ENCODE peak calls at places on chromosomes 13 and 19, in four cellular contexts. M, C, A and D are unnamed samples.
A peak's percentile ranks its signal among the peaks of the same experiment; 100 is the strongest.

GRCh38 chr19:34336781-34337271 is 28.2 kb upstream of the GPI start:
- DNase-seq in A (peak; percentile 63), C (no peak), M (no peak), D (no peak)

GRCh38 chr13:100301418-100301817 is 212.5 kb downstream of the PCCA start:
- DNase-seq in M (no peak), A (peak; percentile 14), C (no peak), D (peak; percentile 4)

GRCh38 chr13:114010401-114011101 is 36.7 kb upstream of the C13orf46 start:
- DNase-seq in A (no peak), C (peak; percentile 71), M (no peak), D (no peak)

GRCh38 chr13:64164435-64164834 is 2748.8 kb upstream of the PCDH20 start:
- DNase-seq in A (no peak), M (no peak), C (peak; percentile 34), D (no peak)

GRCh38 chr19:10835089-10835753 is 791 bp downstream of the TMED1 start:
- DNase-seq in C (no peak), M (no peak), A (no peak), D (no peak)

GRCh38 chr19:49685845-49686332 is 3.5 kb upstream of the ADM5 start:
- DNase-seq in M (no peak), C (no peak), A (no peak), D (no peak)

GRCh38 chr19:33468361-33469170 is 53.0 kb downstream of the PEPD start:
- DNase-seq in M (no peak), C (peak; percentile 76), A (no peak), D (peak; percentile 70)

GRCh38 chr13:83221256-83221655 is 661.0 kb downstream of the SLITRK1 start:
- DNase-seq in M (no peak), A (peak; percentile 42), C (no peak), D (peak; percentile 35)

GRCh38 chr13:46369506-46370268 is 17.4 kb downstream of the RUBCNL start:
- DNase-seq in A (peak; percentile 74), C (no peak), M (no peak), D (peak; percentile 71)

GRCh38 chr13:108272333-108272732 is 2.8 kb downstream of the TNFSF13B start:
- DNase-seq in C (no peak), M (no peak), A (no peak), D (no peak)

GRCh38 chr19:41889896-41890295 is 6.9 kb downstream of the ARHGEF1 start:
- DNase-seq in C (no peak), A (no peak), M (no peak), D (no peak)

GRCh38 chr13:31204592-31204991 is 4.8 kb downstream of the B3GLCT start:
- DNase-seq in M (no peak), C (no peak), A (peak; percentile 50), D (no peak)

GRCh38 chr19:56294557-56294956 is 20.1 kb downstream of the ZSCAN5A start:
- DNase-seq in C (no peak), A (no peak), M (no peak), D (no peak)

GRCh38 chr19:55493650-55494171 is 5.5 kb downstream of the SSC5D start:
- DNase-seq in A (peak; percentile 60), C (no peak), M (no peak), D (no peak)

GRCh38 chr13:33004454-33004853 is 11.8 kb upstream of the KL start:
- DNase-seq in C (no peak), A (peak; percentile 78), M (no peak), D (no peak)

GRCh38 chr19:45498411-45499195 is at the start of gene PPM1N:
- DNase-seq in A (no peak), M (no peak), C (no peak), D (no peak)

GRCh38 chr19:42199440-42200115 is 17.9 kb downstream of the DEDD2 start:
- DNase-seq in C (peak; percentile 76), M (no peak), A (no peak), D (no peak)

GRCh38 chr13:57624565-57625435 is 6.7 kb upstream of the PCDH17 start:
- DNase-seq in C (no peak), A (peak; percentile 68), M (no peak), D (peak; percentile 52)

GRCh38 chr19:50460161-50460765 is 16.0 kb upstream of the EMC10 start:
- DNase-seq in A (peak; percentile 34), M (no peak), C (no peak), D (no peak)

GRCh38 chr13:111940892-111941291 is 126.1 kb upstream of the SOX1 start:
- DNase-seq in C (no peak), A (no peak), M (no peak), D (no peak)